ENCODE peak calls at places on chromosomes 7 and 10, in four cellular contexts. C is GM12878, Q is H1, X is K562. D is an unnamed sample.

GRCh38 chr10:33661580-33662269 is 327.3 kb upstream of the NRP1 start:
- DNase-seq in C (no peak), Q (no peak), X (no peak), D (no peak)

GRCh38 chr10:42973870-42974692 is 102.8 kb upstream of the RET start:
- DNase-seq in C (no peak), Q (no peak), X (no peak), D (no peak)

GRCh38 chr7:25385731-25386136 is 157.4 kb upstream of the NPVF start:
- DNase-seq in C (no peak), Q (no peak), X (no peak), D (no peak)

GRCh38 chr7:28983396-28984190 is 25.5 kb upstream of the TRIL start:
- DNase-seq in C (no peak), Q (no peak), X (no peak), D (no peak)

GRCh38 chr10:9819756-9820494 is 1197.7 kb upstream of the CELF2 start:
- DNase-seq in C (no peak), Q (no peak), X (no peak), D (no peak)

GRCh38 chr7:150949564-150949963 is 28.6 kb downstream of the KCNH2 start:
- DNase-seq in C (no peak), Q (no peak), X (peak; percentile 71), D (no peak)

GRCh38 chr10:47438857-47439474 is 44.9 kb downstream of the ANXA8 start:
- DNase-seq in C (no peak), Q (peak; percentile 25), X (peak; percentile 25), D (peak; percentile 74)

GRCh38 chr10:132397671-132398565 is 918 bp downstream of the PWWP2B start:
- DNase-seq in C (no peak), Q (no peak), X (peak; percentile 35), D (peak; percentile 47)

GRCh38 chr10:100148353-100149211 is 37.2 kb downstream of the ERLIN1 start:
- DNase-seq in C (peak; percentile 61), Q (no peak), X (no peak), D (peak; percentile 58)

GRCh38 chr7:6640246-6640721 is 3.2 kb downstream of the ZNF316 start:
- DNase-seq in C (no peak), Q (peak; percentile 51), X (peak; percentile 85), D (peak; percentile 31)

GRCh38 chr10:688621-689426 is 644 bp downstream of the DIP2C start:
- DNase-seq in C (no peak), Q (no peak), X (no peak), D (peak; percentile 37)

GRCh38 chr10:45420453-45421192 is 46.6 kb downstream of the ALOX5 start:
- DNase-seq in C (peak; percentile 90), Q (no peak), X (no peak), D (peak; percentile 52)

GRCh38 chr10:117936136-117936535 is 110.6 kb downstream of the RAB11FIP2 start:
- DNase-seq in C (no peak), Q (no peak), X (no peak), D (peak; percentile 25)

GRCh38 chr10:5622586-5622985 is 43.8 kb downstream of the ASB13 start:
- DNase-seq in C (no peak), Q (no peak), X (no peak), D (peak; percentile 36)

GRCh38 chr10:5583525-5584175 is 58.9 kb downstream of the CALML3 start:
- DNase-seq in C (peak; percentile 37), Q (no peak), X (no peak), D (no peak)

GRCh38 chr10:95374597-95375209 is 83.9 kb upstream of the PDLIM1 start:
- DNase-seq in C (no peak), Q (peak; percentile 56), X (peak; percentile 79), D (peak; percentile 57)

GRCh38 chr7:44750921-44751571 is 2.4 kb downstream of the ZMIZ2 start:
- DNase-seq in C (peak; percentile 81), Q (no peak), X (no peak), D (peak; percentile 52)

GRCh38 chr7:69564454-69565417 is 33.5 kb upstream of the AUTS2 start:
- DNase-seq in C (peak; percentile 40), Q (no peak), X (no peak), D (no peak)

GRCh38 chr7:94513565-94513860 is 3.9 kb downstream of the CASD1 start:
- DNase-seq in C (no peak), Q (no peak), X (no peak), D (peak; percentile 10)

GRCh38 chr7:375491-375821 is 85.5 kb downstream of the FOXL3 start:
- DNase-seq in C (no peak), Q (no peak), X (no peak), D (no peak)

GRCh38 chr7:94100723-94101345 is 96.7 kb upstream of the BET1 start:
- DNase-seq in C (no peak), Q (no peak), X (no peak), D (no peak)

GRCh38 chr7:128917061-128917460 is 6.6 kb upstream of the KCP start:
- DNase-seq in C (no peak), Q (no peak), X (no peak), D (no peak)

GRCh38 chr7:94907420-94908203 is at the start of gene PPP1R9A:
- DNase-seq in C (no peak), Q (peak; percentile 41), X (no peak), D (no peak)

GRCh38 chr10:77687018-77687417 is 49.4 kb upstream of the KCNMA1 start:
- DNase-seq in C (no peak), Q (no peak), X (no peak), D (no peak)

GRCh38 chr10:54961040-54961439 is 160.0 kb upstream of the PCDH15 start:
- DNase-seq in C (no peak), Q (no peak), X (no peak), D (no peak)

GRCh38 chr10:62903828-62904227 is 87.7 kb upstream of the EGR2 start:
- DNase-seq in C (no peak), Q (no peak), X (no peak), D (no peak)

GRCh38 chr10:72539137-72539536 is 86.7 kb downstream of the MICU1 start:
- DNase-seq in C (no peak), Q (no peak), X (no peak), D (no peak)

GRCh38 chr10:112986791-112987190 is 36.7 kb downstream of the TCF7L2 start:
- DNase-seq in C (no peak), Q (no peak), X (no peak), D (no peak)

GRCh38 chr7:2015251-2015871 is 217.4 kb downstream of the MAD1L1 start:
- DNase-seq in C (no peak), Q (no peak), X (no peak), D (no peak)

GRCh38 chr10:7339503-7339902 is 71.3 kb downstream of the SFMBT2 start:
- DNase-seq in C (no peak), Q (no peak), X (no peak), D (no peak)

GRCh38 chr10:109956454-109957091 is 33.3 kb upstream of the XPNPEP1 start:
- DNase-seq in C (no peak), Q (no peak), X (peak; percentile 77), D (peak; percentile 52)

GRCh38 chr7:18583305-18583704 is 87.8 kb downstream of the HDAC9 start:
- DNase-seq in C (no peak), Q (no peak), X (no peak), D (peak; percentile 67)

GRCh38 chr7:73541722-73542121 is 15.8 kb downstream of the BCL7B start:
- DNase-seq in C (no peak), Q (no peak), X (no peak), D (no peak)

GRCh38 chr10:11162828-11163599 is 145.3 kb downstream of the CELF2 start:
- DNase-seq in C (peak; percentile 93), Q (no peak), X (peak; percentile 23), D (no peak)

GRCh38 chr7:39271386-39271785 is 293.7 kb downstream of the POU6F2 start:
- DNase-seq in C (no peak), Q (no peak), X (no peak), D (no peak)
- TF ChIP-seq CHD1 in C (no peak), Q (no peak), X (no peak), D (no peak)

DNA sequence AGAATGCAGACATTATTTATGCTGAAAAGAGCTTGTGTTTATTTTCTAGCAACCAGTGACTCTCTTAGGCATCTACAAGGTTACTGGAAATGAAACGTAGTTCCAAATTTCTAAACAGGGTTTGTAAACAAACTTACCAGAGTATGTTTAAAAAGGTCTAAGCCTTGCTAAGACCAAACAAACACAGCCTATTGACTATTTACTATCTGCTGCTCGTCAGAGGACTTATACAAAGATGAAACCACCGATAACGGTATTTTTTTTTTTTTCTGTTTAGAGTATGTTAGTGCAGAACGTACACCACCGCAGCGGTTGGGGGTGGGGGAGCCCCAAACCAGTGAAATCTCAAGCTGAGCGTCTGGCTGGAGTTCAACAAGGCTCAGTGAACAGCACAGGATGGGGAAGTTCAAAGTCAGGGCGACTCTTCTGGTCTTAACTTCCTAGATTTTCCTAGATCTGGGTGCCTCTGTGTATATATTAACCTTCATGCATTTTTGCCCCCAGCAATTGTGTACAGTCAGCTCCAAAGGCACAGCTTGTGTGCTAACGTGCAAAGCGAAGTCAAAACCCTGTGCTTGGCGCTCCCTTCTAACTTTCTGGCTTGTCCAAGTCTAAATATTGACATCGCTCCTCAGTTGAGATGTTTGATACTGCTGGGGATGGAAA is 1.2 kb downstream of the RHOBTB1 start:
- DNase-seq in C (no peak), Q (no peak), X (peak; percentile 34), D (peak; percentile 31)
- TF ChIP-seq CHD1 in C (no peak), Q (no peak), X (no peak), D (no peak)

GRCh38 chr7:100435401-100436304 is 644 bp downstream of the PPP1R35 start:
- DNase-seq in C (no peak), Q (no peak), X (peak; percentile 65), D (no peak)
- TF ChIP-seq CHD1 in C (no peak), Q (no peak), X (peak; percentile 98), D (no peak)

GRCh38 chr10:129626801-129627434 is 159.9 kb downstream of the MGMT start:
- DNase-seq in C (no peak), Q (no peak), X (no peak), D (peak; percentile 4)

GRCh38 chr10:129631011-129631410 is 164.0 kb downstream of the MGMT start:
- DNase-seq in C (no peak), Q (no peak), X (no peak), D (peak; percentile 41)

GRCh38 chr10:129629911-129630310 is 162.9 kb downstream of the MGMT start:
- DNase-seq in C (no peak), Q (no peak), X (no peak), D (no peak)

GRCh38 chr10:129627442-129627841 is 160.4 kb downstream of the MGMT start:
- DNase-seq in C (no peak), Q (no peak), X (no peak), D (peak; percentile 4)

GRCh38 chr10:129628823-129629222 is 161.8 kb downstream of the MGMT start:
- DNase-seq in C (no peak), Q (no peak), X (no peak), D (no peak)
- TF ChIP-seq CHD1 in C (no peak), Q (no peak), X (no peak), D (no peak)

GRCh38 chr7:159092701-159093121 is 52.0 kb downstream of the VIPR2 start:
- DNase-seq in C (no peak), Q (no peak), X (no peak), D (no peak)

GRCh38 chr7:159091041-159091440 is 53.6 kb downstream of the VIPR2 start:
- DNase-seq in C (no peak), Q (no peak), X (no peak), D (no peak)

GRCh38 chr7:159094030-159094740 is 50.5 kb downstream of the VIPR2 start:
- DNase-seq in C (no peak), Q (no peak), X (no peak), D (no peak)

GRCh38 chr7:159093351-159093971 is 51.2 kb downstream of the VIPR2 start:
- DNase-seq in C (no peak), Q (no peak), X (no peak), D (no peak)

GRCh38 chr7:159091480-159092475 is 52.9 kb downstream of the VIPR2 start:
- DNase-seq in C (no peak), Q (no peak), X (no peak), D (no peak)
- TF ChIP-seq CHD1 in C (no peak), Q (no peak), X (no peak), D (no peak)

GRCh38 chr10:102868976-102869289 is 337 bp upstream of the AS3MT start:
- DNase-seq in C (no peak), Q (no peak), X (no peak), D (no peak)
- TF ChIP-seq CHD1 in C (no peak), Q (no peak), X (no peak), D (no peak)